ENCODE peak calls at places on chromosomes 6 and 20, in eight cellular contexts. Z is IMR-90, Q is adrenal gland, R is sigmoid colon, O is body of pancreas, T is transverse colon, U is stomach, E is heart left ventricle. J is an unnamed sample.

GRCh38 chr6:138086573-138087196 is 20.5 kb downstream of the PERP start:
- DNase-seq in Z (peak; percentile 83), Q (no peak), R (no peak), O (peak; percentile 49), T (no peak), U (no peak), E (no peak), J (no peak)

GRCh38 chr20:10225439-10226080 is 6.9 kb downstream of the SNAP25 start:
- DNase-seq in Z (no peak), Q (no peak), R (no peak), O (no peak), T (no peak), U (no peak), E (no peak), J (no peak)

GRCh38 chr6:151330130-151330715 is 61.1 kb downstream of the ZBTB2 start:
- DNase-seq in Z (peak; percentile 88), Q (no peak), R (no peak), O (no peak), T (no peak), U (no peak), E (no peak), J (no peak)

GRCh38 chr20:426564-426963 is 18.5 kb downstream of the RBCK1 start:
- DNase-seq in Z (no peak), Q (no peak), R (no peak), O (no peak), T (no peak), U (no peak), E (no peak), J (no peak)

GRCh38 chr6:15945593-15946159 is 183.2 kb upstream of the MYLIP start:
- DNase-seq in Z (peak; percentile 4), Q (no peak), R (no peak), O (no peak), T (no peak), U (no peak), E (no peak), J (no peak)

GRCh38 chr6:142888461-142888860 is 56.5 kb downstream of the HIVEP2 start:
- DNase-seq in Z (no peak), Q (no peak), R (no peak), O (no peak), T (no peak), U (no peak), E (no peak), J (no peak)

GRCh38 chr6:52371656-52372151 is 9.8 kb downstream of the PAQR8 start:
- DNase-seq in Z (no peak), Q (no peak), R (no peak), O (no peak), T (no peak), U (no peak), E (no peak), J (no peak)

GRCh38 chr6:14286634-14287428 is 169.3 kb downstream of the CD83 start:
- DNase-seq in Z (no peak), Q (no peak), R (no peak), O (no peak), T (no peak), U (no peak), E (no peak), J (no peak)

GRCh38 chr6:156780117-156780641 is 3.0 kb downstream of the ARID1B start:
- DNase-seq in Z (peak; percentile 96), Q (peak; percentile 76), R (no peak), O (peak; percentile 77), T (peak; percentile 63), U (peak; percentile 56), E (no peak), J (no peak)

GRCh38 chr20:1912056-1912455 is 16.8 kb downstream of the SIRPA start:
- DNase-seq in Z (no peak), Q (no peak), R (no peak), O (no peak), T (no peak), U (no peak), E (peak; percentile 69), J (no peak)

GRCh38 chr20:63071541-63072181 is 64.9 kb upstream of the BHLHE23 start:
- DNase-seq in Z (peak; percentile 81), Q (no peak), R (peak; percentile 47), O (no peak), T (no peak), U (no peak), E (peak; percentile 25), J (no peak)

GRCh38 chr20:63707558-63708300 is at the start of the genes ARFRP1 and ZGPAT:
- DNase-seq in Z (peak; percentile 67), Q (peak; percentile 91), R (peak; percentile 94), O (peak; percentile 89), T (peak; percentile 93), U (peak; percentile 91), E (peak; percentile 92), J (no peak)

GRCh38 chr6:21595951-21596378 is 2.4 kb downstream of the SOX4 start:
- DNase-seq in Z (no peak), Q (peak; percentile 21), R (no peak), O (no peak), T (peak; percentile 23), U (no peak), E (no peak), J (no peak)

DNA sequence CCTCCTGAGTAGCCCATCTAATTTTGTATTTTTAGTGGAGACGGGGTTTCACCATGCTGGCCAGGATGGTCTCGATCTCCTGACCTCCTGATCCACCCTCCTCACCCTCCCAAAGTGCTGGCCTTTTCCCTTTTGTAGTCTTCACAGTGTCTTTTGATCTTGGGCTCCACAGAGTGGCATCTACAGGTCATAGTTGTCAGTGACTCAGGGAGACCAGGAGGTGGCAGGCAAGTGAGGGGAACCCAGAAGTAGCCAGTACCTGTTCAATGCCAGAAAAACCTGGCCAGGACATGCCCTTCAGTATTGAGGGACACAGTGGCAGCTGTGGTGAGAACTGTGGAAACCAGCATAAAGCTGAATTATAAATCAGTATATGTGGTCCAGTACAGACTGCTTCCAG is 19.6 kb downstream of the RPP21 start:
- DNase-seq in Z (no peak), Q (no peak), R (no peak), O (no peak), T (no peak), U (no peak), E (no peak), J (no peak)
- H3K4me1 ChIP-seq in Z (no peaks in the 10 kb centered on the region), Q (no peaks in the 10 kb centered on the region), R (no peaks in the 10 kb centered on the region), O (no peaks in the 10 kb centered on the region), T (no peaks in the 10 kb centered on the region), U (no peaks in the 10 kb centered on the region), E (no peaks in the 10 kb centered on the region), J (no peaks in the 10 kb centered on the region)

GRCh38 chr20:43463133-43463863 is 5.6 kb downstream of the SRSF6 start:
- DNase-seq in Z (no peak), Q (no peak), R (no peak), O (no peak), T (no peak), U (no peak), E (no peak), J (no peak)

GRCh38 chr20:43465625-43465943 is 7.9 kb downstream of the SRSF6 start:
- DNase-seq in Z (no peak), Q (no peak), R (no peak), O (no peak), T (no peak), U (no peak), E (no peak), J (peak; percentile 37)

GRCh38 chr20:43462369-43463132 is 4.9 kb downstream of the SRSF6 start:
- DNase-seq in Z (no peak), Q (no peak), R (no peak), O (no peak), T (no peak), U (no peak), E (no peak), J (no peak)

GRCh38 chr20:43461894-43462293 is 4.2 kb downstream of the SRSF6 start:
- DNase-seq in Z (no peak), Q (no peak), R (no peak), O (no peak), T (no peak), U (no peak), E (no peak), J (no peak)

DNA sequence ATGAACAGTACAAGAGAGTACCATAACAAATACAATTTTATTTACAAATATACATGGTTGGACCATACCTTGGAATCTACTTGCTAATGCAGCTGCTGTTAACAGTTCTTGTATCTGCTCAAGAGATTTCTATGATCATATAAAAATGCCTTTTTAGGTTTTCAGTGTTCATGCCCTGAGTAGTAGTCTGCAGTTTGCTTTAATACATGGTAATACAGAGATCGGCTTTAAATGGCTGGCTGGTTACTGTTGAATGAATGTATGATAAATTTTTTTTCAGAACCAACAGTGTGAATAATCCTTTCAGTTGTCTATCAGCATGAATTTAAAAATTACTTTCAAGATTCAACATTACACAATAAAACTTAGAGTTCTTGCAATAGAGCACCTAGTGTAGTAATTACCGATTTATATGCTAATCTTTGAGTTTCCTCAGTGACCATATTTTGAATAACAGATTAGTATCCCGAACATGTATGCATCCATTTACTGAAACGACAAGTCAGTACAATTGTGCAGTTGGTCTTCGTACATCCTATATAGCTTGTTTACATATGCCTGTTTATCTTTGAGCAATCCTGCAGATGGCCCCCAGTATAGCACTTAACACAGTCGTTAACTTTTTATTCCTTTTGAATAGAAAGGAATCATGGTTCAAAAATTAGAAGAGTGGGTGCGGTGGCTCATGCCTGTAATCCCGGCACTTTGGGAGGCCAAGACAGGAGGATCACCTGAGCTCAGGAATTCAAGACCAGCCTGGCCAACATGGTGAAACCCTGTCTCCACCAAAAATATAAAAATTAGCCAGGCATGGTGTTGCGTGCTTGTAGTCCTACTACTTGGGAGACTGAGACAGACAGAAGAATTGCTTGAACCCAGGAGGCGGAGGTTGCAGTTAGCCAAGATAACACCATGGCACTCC is 6.4 kb downstream of the SRSF6 start:
- DNase-seq in Z (no peak), Q (no peak), R (no peak), O (no peak), T (no peak), U (no peak), E (no peak), J (no peak)
- TF ChIP-seq POLR2A in Z (peak; percentile 49), Q (no peak), R (no peak), O (no peak), T (peak; percentile 1), U (no peak), E (no peak), J (no peak)

GRCh38 chr20:44070139-44070900 is 116.7 kb downstream of the JPH2 start:
- DNase-seq in Z (no peak), Q (no peak), R (no peak), O (no peak), T (no peak), U (peak; percentile 23), E (no peak), J (peak; percentile 54)

GRCh38 chr20:44072381-44072780 is 114.6 kb downstream of the JPH2 start:
- DNase-seq in Z (no peak), Q (no peak), R (no peak), O (no peak), T (no peak), U (no peak), E (no peak), J (peak; percentile 58)

GRCh38 chr20:44071057-44071456 is 115.9 kb downstream of the JPH2 start:
- DNase-seq in Z (no peak), Q (no peak), R (no peak), O (no peak), T (no peak), U (peak; percentile 14), E (no peak), J (peak; percentile 67)

GRCh38 chr20:44073011-44073674 is 113.8 kb downstream of the JPH2 start:
- DNase-seq in Z (no peak), Q (peak; percentile 10), R (no peak), O (no peak), T (no peak), U (peak; percentile 20), E (no peak), J (peak; percentile 61)

GRCh38 chr20:44071526-44072111 is 115.4 kb downstream of the JPH2 start:
- DNase-seq in Z (no peak), Q (no peak), R (no peak), O (no peak), T (no peak), U (peak; percentile 16), E (no peak), J (peak; percentile 74)
- H3K4me1 ChIP-seq in Z (peaks cover 4% of the 10 kb centered on the region), Q (peaks cover 7% of the 10 kb centered on the region), R (peaks cover 6% of the 10 kb centered on the region), O (no peaks in the 10 kb centered on the region), T (no peaks in the 10 kb centered on the region), U (peaks cover 15% of the 10 kb centered on the region), E (peaks cover 7% of the 10 kb centered on the region), J (no peaks in the 10 kb centered on the region)

GRCh38 chr6:32972353-32973143 is 4.2 kb downstream of the BRD2 start:
- DNase-seq in Z (no peak), Q (no peak), R (peak; percentile 78), O (peak; percentile 35), T (peak; percentile 51), U (no peak), E (peak; percentile 48), J (no peak)
- TF ChIP-seq POLR2A in Z (peak; percentile 6), Q (no peak), R (no peak), O (no peak), T (no peak), U (no peak), E (no peak), J (no peak)